ENCODE peak calls at places on chromosomes 5 and 9, in eight cellular contexts. V is Caki2, M is ACHN, S is cardiac muscle cell, R is NCI-H1092, W is cerebellum, K is WERI-Rb-1, O is hepatic stellate cell. Q is an unnamed sample.

GRCh38 chr5:125059255-125060050 is 313.0 kb upstream of the ZNF608 start:
- DNase-seq in S (no peak), W (no peak), M (no peak), R (no peak), V (peak), O (no peak), K (no peak), Q (no peak)

GRCh38 chr5:35138232-35138631 is 90.5 kb upstream of the AGXT2 start:
- DNase-seq in W (no peak), V (no peak), M (no peak), S (no peak), K (no peak), R (no peak), O (no peak), Q (no peak)

GRCh38 chr5:181232593-181232992 is 9.5 kb downstream of the TRIM41 start:
- DNase-seq in R (no peak), W (peak), O (no peak), M (no peak), S (no peak), K (no peak), V (no peak), Q (no peak)

GRCh38 chr5:174320051-174320450 is 274.5 kb downstream of the NSG2 start:
- DNase-seq in W (no peak), M (no peak), O (no peak), S (no peak), V (no peak), K (no peak), R (no peak), Q (no peak)

GRCh38 chr5:125140855-125141254 is 394.4 kb upstream of the ZNF608 start:
- DNase-seq in K (no peak), M (no peak), S (no peak), O (no peak), V (no peak), W (no peak), R (no peak), Q (peak)

GRCh38 chr5:43775000-43775399 is 172.0 kb downstream of the NNT start:
- DNase-seq in S (no peak), K (no peak), V (no peak), R (no peak), W (no peak), O (no peak), M (no peak), Q (no peak)

GRCh38 chr5:43140286-43140685 is 19.6 kb downstream of the ZNF131 start:
- DNase-seq in O (no peak), W (no peak), R (no peak), K (no peak), M (no peak), V (no peak), S (no peak), Q (no peak)

GRCh38 chr9:13266172-13266571 is 13.3 kb downstream of the MPDZ start:
- DNase-seq in O (no peak), S (no peak), K (no peak), W (no peak), V (no peak), M (no peak), R (no peak), Q (no peak)

GRCh38 chr5:120843390-120843980 is 379.4 kb downstream of the PRR16 start:
- DNase-seq in M (no peak), O (no peak), R (no peak), W (no peak), V (no peak), K (no peak), S (no peak), Q (no peak)

GRCh38 chr9:114288233-114289051 is 34.5 kb upstream of the ORM1 start:
- DNase-seq in W (no peak), M (peak), V (peak), S (peak), K (peak), R (no peak), O (no peak), Q (no peak)

GRCh38 chr5:77944757-77945340 is 168.7 kb upstream of the TBCA start:
- DNase-seq in R (no peak), S (no peak), M (no peak), V (no peak), O (no peak), W (no peak), K (no peak), Q (no peak)

GRCh38 chr5:141547488-141547887 is 58.6 kb downstream of the PCDHGC5 start:
- DNase-seq in O (no peak), V (peak), K (no peak), M (peak), W (no peak), R (no peak), S (peak), Q (no peak)

GRCh38 chr5:1152156-1152555 is 40.3 kb upstream of the SLC12A7 start:
- DNase-seq in S (no peak), M (no peak), K (no peak), O (no peak), W (no peak), V (no peak), R (no peak), Q (no peak)

GRCh38 chr9:81620009-81620405 is 69.3 kb downstream of the TLE1 start:
- DNase-seq in M (no peak), V (no peak), S (no peak), R (no peak), K (no peak), O (no peak), W (no peak), Q (no peak)

GRCh38 chr9:85577353-85577952 is 164.3 kb downstream of the AGTPBP1 start:
- DNase-seq in R (no peak), K (no peak), W (no peak), V (no peak), M (no peak), O (no peak), S (no peak), Q (no peak)